ENCODE peak calls at places on chromosome 4, in four cellular contexts. One of them, this sample, is unnamed.

GRCh38 chr4:104129243-104129642 is 365.5 kb downstream of the CXXC4 start:
- DNase-seq in breast epithelium: no peak
- DNase-seq in tibial artery: no peak
- DNase-seq in A549: no peak
- DNase-seq in this sample: no peak

GRCh38 chr4:156898373-156899117 is 73.1 kb downstream of the PDGFC start:
- DNase-seq in tibial artery: no peak
- DNase-seq in A549: no peak
- DNase-seq in breast epithelium: no peak
- DNase-seq in this sample: no peak

GRCh38 chr4:143353797-143354196 is 17.1 kb downstream of the GAB1 start:
- DNase-seq in breast epithelium: no peak
- DNase-seq in A549: no peak
- DNase-seq in tibial artery: no peak
- DNase-seq in this sample: no peak

GRCh38 chr4:165439344-165439743 is 60.5 kb downstream of the CPE start:
- DNase-seq in A549: no peak
- DNase-seq in breast epithelium: no peak
- DNase-seq in tibial artery: no peak
- DNase-seq in this sample: no peak

GRCh38 chr4:47483722-47484121 is 1.4 kb upstream of the ATP10D start:
- DNase-seq in tibial artery: no peak
- DNase-seq in breast epithelium: no peak
- DNase-seq in A549: no peak
- DNase-seq in this sample: no peak

GRCh38 chr4:148052448-148052847 is 320.6 kb downstream of the ARHGAP10 start:
- DNase-seq in breast epithelium: no peak
- DNase-seq in tibial artery: no peak
- DNase-seq in A549: no peak
- DNase-seq in this sample: no peak

GRCh38 chr4:117560329-117560728 is 474.0 kb upstream of the NDST3 start:
- DNase-seq in breast epithelium: no peak
- DNase-seq in A549: peak; percentile 6
- DNase-seq in tibial artery: no peak
- DNase-seq in this sample: no peak

GRCh38 chr4:19309365-19309764 is 942.3 kb upstream of the SLIT2 start:
- DNase-seq in breast epithelium: no peak
- DNase-seq in tibial artery: no peak
- DNase-seq in A549: no peak
- DNase-seq in this sample: no peak

GRCh38 chr4:52103314-52103713 is 52.2 kb downstream of the SPATA18 start:
- DNase-seq in tibial artery: no peak
- DNase-seq in A549: peak; percentile 1
- DNase-seq in breast epithelium: no peak
- DNase-seq in this sample: no peak

GRCh38 chr4:144820115-144820514 is 174.2 kb downstream of the HHIP start:
- DNase-seq in tibial artery: no peak
- DNase-seq in A549: no peak
- DNase-seq in breast epithelium: no peak
- DNase-seq in this sample: no peak

GRCh38 chr4:18882468-18882867 is 860.9 kb upstream of the LCORL start:
- DNase-seq in tibial artery: no peak
- DNase-seq in breast epithelium: no peak
- DNase-seq in A549: peak; percentile 17
- DNase-seq in this sample: no peak

GRCh38 chr4:3452376-3452775 is 10.6 kb downstream of the HGFAC start:
- DNase-seq in tibial artery: no peak
- DNase-seq in A549: peak; percentile 39
- DNase-seq in breast epithelium: no peak
- DNase-seq in this sample: no peak

GRCh38 chr4:71472946-71473345 is 134.1 kb downstream of the SLC4A4 start:
- DNase-seq in breast epithelium: no peak
- DNase-seq in tibial artery: no peak
- DNase-seq in A549: peak; percentile 1
- DNase-seq in this sample: no peak

GRCh38 chr4:5338511-5338910 is 287.2 kb downstream of the STK32B start:
- DNase-seq in breast epithelium: no peak
- DNase-seq in tibial artery: no peak
- DNase-seq in A549: no peak
- DNase-seq in this sample: no peak

GRCh38 chr4:42371306-42372063 is 25.8 kb upstream of the SHISA3 start:
- DNase-seq in A549: peak; percentile 53
- DNase-seq in tibial artery: no peak
- DNase-seq in breast epithelium: no peak
- DNase-seq in this sample: no peak

GRCh38 chr4:184475096-184475461 is 729 bp upstream of the IRF2 start:
- DNase-seq in tibial artery: peak; percentile 55
- DNase-seq in A549: peak; percentile 27
- DNase-seq in breast epithelium: no peak
- DNase-seq in this sample: peak; percentile 67

GRCh38 chr4:27198246-27198645 is 337.6 kb downstream of the STIM2 start:
- DNase-seq in breast epithelium: no peak
- DNase-seq in A549: no peak
- DNase-seq in tibial artery: no peak
- DNase-seq in this sample: no peak

DNA sequence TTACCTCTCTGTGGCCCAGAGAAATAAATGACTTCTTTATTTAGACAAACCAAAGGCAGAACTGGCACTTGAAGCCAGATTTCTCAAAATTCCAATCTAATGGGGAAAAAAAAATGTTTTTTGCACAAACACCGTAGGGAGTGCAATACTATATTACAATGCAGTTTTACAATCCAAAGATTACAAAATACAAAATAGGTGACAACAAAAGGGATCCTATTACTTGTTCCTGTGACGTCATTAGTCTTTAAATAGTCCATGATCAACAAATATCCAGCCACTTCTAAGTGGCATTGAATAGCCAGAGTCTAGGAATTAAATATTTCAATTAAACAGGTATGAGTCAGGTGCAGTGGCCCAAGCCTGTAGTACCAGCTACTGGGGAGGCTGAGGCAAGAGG is 3.0 kb upstream of the APBB2 start:
- DNase-seq in tibial artery: no peak
- DNase-seq in breast epithelium: no peak
- DNase-seq in A549: no peak
- DNase-seq in this sample: no peak
- H3K4me3 ChIP-seq in tibial artery: no peak overlapping the region
- H3K4me3 ChIP-seq in breast epithelium: no peak overlapping the region
- H3K4me3 ChIP-seq in A549: no peak overlapping the region
- H3K4me3 ChIP-seq in this sample: no peak overlapping the region

DNA sequence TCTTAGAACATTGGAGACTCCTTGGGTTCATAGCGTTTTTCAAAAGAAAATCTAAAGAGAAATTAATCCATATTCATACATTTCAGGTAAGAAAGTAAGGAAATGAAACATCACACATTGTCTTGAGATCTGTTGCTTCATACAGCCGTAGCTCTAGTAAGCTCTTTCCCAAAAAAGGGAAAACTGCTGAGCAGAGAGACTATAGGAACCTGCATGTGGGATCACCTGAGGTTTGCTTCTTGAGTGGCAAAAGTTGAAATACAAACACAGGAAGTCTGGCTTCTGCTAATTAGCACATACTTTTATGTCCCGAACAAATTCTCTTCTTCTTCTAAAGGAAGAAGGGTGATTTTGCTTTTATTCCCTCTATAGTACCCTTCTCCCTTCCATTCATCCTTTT is 57.7 kb downstream of the MRPL1 start:
- DNase-seq in breast epithelium: no peak
- DNase-seq in tibial artery: no peak
- DNase-seq in A549: no peak
- DNase-seq in this sample: no peak
- H3K4me1 ChIP-seq in breast epithelium: no peaks in the 10 kb centered on the region
- H3K4me1 ChIP-seq in tibial artery: no peaks in the 10 kb centered on the region
- H3K4me1 ChIP-seq in A549: peaks cover 26% of the 10 kb centered on the region
- H3K4me1 ChIP-seq in this sample: peaks cover 4% of the 10 kb centered on the region

DNA sequence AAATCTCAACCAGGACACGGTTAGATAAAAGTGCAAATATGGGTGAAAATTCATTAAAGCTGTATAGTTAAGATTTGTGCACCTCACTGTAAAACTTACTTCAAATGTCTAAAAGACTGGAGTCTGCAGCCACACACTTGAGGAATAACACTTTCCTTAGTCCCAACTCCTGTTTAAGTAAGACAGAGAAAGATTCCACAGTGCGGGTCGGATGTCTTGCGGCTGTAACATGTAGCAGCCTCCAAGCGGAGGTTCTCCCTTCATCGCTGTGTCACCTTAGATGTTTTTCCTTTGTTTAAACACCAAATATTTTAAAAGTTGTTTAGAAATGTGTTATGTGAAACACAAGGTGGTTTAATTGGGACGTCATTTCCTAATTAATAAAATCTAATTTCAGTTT is 905 bp upstream of the MAEA start:
- DNase-seq in breast epithelium: no peak
- DNase-seq in A549: no peak
- DNase-seq in tibial artery: no peak
- DNase-seq in this sample: no peak
- H3K4me3 ChIP-seq in breast epithelium: peak overlapping the region; percentile 84
- H3K4me3 ChIP-seq in A549: peak overlapping the region; percentile 94
- H3K4me3 ChIP-seq in tibial artery: peak overlapping the region; percentile 85
- H3K4me3 ChIP-seq in this sample: no peak overlapping the region

GRCh38 chr4:139682309-139683210 is 16.9 kb downstream of the MGST2 start:
- DNase-seq in breast epithelium: no peak
- DNase-seq in A549: no peak
- DNase-seq in tibial artery: no peak
- DNase-seq in this sample: no peak
- H3K4me1 ChIP-seq in breast epithelium: no peaks in the 10 kb centered on the region
- H3K4me1 ChIP-seq in A549: peaks cover 7% of the 10 kb centered on the region
- H3K4me1 ChIP-seq in tibial artery: no peaks in the 10 kb centered on the region
- H3K4me1 ChIP-seq in this sample: peaks cover 9% of the 10 kb centered on the region

DNA sequence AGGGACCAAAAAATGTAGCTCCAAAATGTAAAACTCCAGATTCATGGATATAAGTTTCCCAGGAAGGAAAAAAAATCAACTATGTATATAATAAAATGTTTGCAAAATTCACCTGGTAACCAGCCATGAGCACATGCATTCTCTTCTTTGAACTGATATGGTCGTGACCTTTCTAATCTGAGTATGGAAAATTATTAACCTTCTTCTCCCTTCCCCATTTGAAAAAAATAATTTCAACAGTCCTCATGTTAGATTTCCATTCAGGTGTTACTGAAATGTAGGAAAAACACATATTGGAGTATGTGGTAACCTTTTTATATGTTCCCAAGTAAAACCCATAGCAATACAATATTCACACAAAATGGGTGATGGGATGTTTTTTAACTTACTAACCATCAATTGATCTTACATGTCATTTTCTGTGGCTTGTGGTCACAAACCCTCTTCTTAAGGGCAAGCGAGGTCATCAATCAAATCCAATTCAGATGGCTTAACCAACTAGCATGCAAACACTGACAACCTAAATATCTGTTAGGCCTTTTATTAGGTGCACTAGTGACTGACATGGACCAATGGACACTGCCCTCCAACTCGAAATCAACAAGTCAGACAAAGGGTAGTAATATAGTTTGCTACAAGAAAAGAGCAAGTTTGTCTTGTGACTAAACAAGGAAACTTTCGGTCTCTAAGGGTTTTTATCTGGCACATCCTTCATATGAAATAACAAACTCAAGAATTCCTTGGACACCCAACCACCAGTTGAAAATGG is 74.4 kb downstream of the CAMK2D start:
- DNase-seq in breast epithelium: no peak
- DNase-seq in tibial artery: no peak
- DNase-seq in A549: no peak
- DNase-seq in this sample: no peak
- H3K4me3 ChIP-seq in breast epithelium: no peak overlapping the region
- H3K4me3 ChIP-seq in tibial artery: no peak overlapping the region
- H3K4me3 ChIP-seq in A549: no peak overlapping the region
- H3K4me3 ChIP-seq in this sample: no peak overlapping the region

GRCh38 chr4:76702440-76703122 is 195.4 kb downstream of the SOWAHB start:
- DNase-seq in breast epithelium: no peak
- DNase-seq in A549: no peak
- DNase-seq in tibial artery: no peak
- DNase-seq in this sample: no peak
- H3K4me1 ChIP-seq in breast epithelium: peaks cover 7% of the 10 kb centered on the region
- H3K4me1 ChIP-seq in A549: peaks cover 72% of the 10 kb centered on the region
- H3K4me1 ChIP-seq in tibial artery: no peaks in the 10 kb centered on the region
- H3K4me1 ChIP-seq in this sample: peaks cover 32% of the 10 kb centered on the region

DNA sequence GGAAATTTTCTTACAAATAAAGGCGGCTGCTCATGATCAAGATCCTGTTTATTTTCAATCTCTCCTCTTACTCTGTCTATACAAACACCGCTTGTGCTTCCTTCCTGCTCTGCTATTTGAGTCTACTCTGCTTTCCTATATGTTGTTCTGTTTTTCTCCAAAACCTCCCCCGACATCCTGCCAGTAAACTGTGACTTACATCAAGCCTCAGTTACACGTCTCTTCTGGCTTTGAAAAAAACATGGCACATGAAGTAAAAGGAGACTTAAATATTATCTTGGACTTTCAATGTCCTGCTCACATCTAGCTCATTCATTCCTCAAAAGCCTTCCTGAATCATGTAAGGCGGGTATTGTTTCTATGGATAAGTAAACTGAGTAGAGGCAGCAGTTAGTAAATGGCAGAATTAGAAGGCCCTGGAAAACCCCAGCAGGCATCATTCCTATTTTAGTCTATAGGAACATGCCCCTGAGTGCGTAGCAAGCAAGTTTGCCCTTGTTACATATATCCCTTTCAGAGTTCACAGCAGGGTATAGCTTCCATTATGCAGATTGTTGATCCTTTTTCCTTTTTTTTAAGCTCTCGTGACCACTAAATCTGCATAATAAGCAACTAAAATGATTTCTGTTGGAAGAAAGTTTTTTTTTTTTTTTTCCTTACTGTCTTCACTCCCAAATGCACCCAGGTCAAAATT is 280.1 kb downstream of the RAPGEF2 start:
- DNase-seq in A549: no peak
- DNase-seq in breast epithelium: no peak
- DNase-seq in tibial artery: no peak
- DNase-seq in this sample: no peak
- H3K4me3 ChIP-seq in A549: no peak overlapping the region
- H3K4me3 ChIP-seq in breast epithelium: no peak overlapping the region
- H3K4me3 ChIP-seq in tibial artery: no peak overlapping the region
- H3K4me3 ChIP-seq in this sample: no peak overlapping the region

DNA sequence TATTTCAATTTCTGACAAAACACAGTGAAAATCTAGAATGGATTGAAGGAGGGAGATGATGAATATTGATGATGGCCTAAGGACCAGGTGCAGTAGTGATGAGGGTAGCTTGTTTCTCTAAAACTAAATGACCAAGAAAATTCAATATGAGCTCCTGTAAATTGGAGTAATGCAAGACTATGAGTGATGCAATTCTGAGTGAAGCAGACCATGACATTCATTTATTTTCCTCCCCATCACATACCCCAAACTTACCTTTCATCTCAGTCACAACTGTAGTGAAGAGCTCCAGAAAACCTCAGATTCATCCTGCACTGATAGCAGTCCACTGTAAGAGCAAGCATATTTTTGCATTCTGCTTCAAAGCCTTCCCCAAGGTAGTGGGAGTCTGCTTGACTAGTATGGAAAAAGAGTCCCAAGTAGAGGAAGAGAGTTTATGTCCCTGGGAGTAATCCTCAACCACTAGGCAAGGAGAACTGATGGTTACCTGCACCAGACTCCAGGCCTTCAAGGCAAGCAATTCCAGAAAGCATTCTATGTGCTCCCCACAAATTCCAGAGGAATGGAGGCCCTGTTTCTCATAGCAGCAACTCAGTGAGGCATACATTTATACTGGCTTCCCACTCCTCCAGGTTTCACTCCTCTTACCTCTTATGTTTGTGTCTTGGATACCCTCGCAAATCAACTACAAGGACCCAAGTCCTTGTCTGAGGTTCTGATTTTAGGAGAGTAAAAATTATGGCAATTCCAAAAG is 47.2 kb downstream of the CXCL1 start:
- DNase-seq in A549: no peak
- DNase-seq in tibial artery: no peak
- DNase-seq in breast epithelium: no peak
- DNase-seq in this sample: no peak
- H3K4me1 ChIP-seq in A549: peaks cover 24% of the 10 kb centered on the region
- H3K4me1 ChIP-seq in tibial artery: no peaks in the 10 kb centered on the region
- H3K4me1 ChIP-seq in breast epithelium: no peaks in the 10 kb centered on the region
- H3K4me1 ChIP-seq in this sample: no peaks in the 10 kb centered on the region